ENCODE peak calls at places on chromosome 7, in five cellular contexts. G, Z, Q, R and M are unnamed samples.

GRCh38 chr7:151853896-151854807 is 22.8 kb downstream of the PRKAG2 start:
- DNase-seq in R (no peak), G (no peak), Z (peak), Q (peak), M (no peak)

GRCh38 chr7:134992626-134993179 is 6.4 kb downstream of the AGBL3 start:
- DNase-seq in Q (no peak), Z (no peak), G (peak), R (no peak), M (peak)

GRCh38 chr7:145212050-145212449 is 376.2 kb upstream of the TPK1 start:
- DNase-seq in G (no peak), Z (no peak), R (no peak), Q (no peak), M (no peak)

GRCh38 chr7:99579956-99580777 is 17.9 kb upstream of the TMEM225B start:
- DNase-seq in G (peak), Q (no peak), R (no peak), Z (no peak), M (no peak)

GRCh38 chr7:116354171-116354545 is 143.8 kb downstream of the TES start:
- DNase-seq in Z (no peak), Q (peak), G (no peak), R (no peak), M (no peak)

GRCh38 chr7:36127075-36127740 is 25.8 kb upstream of the EEPD1 start:
- DNase-seq in Q (no peak), R (peak), Z (no peak), G (no peak), M (no peak)

GRCh38 chr7:1758417-1758858 is 88.4 kb downstream of the ELFN1 start:
- DNase-seq in Q (no peak), G (peak), Z (no peak), R (no peak), M (peak)

GRCh38 chr7:114141415-114141814 is 222.6 kb upstream of the PPP1R3A start:
- DNase-seq in Q (no peak), R (no peak), G (no peak), Z (no peak), M (no peak)

GRCh38 chr7:158283016-158283974 is 304.3 kb downstream of the PTPRN2 start:
- DNase-seq in R (no peak), Z (peak), Q (no peak), G (no peak), M (peak)

GRCh38 chr7:136549756-136550155 is 318.7 kb upstream of the CHRM2 start:
- DNase-seq in G (no peak), R (no peak), Z (no peak), Q (no peak), M (no peak)

GRCh38 chr7:20442951-20443350 is 112.3 kb downstream of the ITGB8 start:
- DNase-seq in G (no peak), R (no peak), Q (no peak), Z (no peak), M (no peak)

GRCh38 chr7:76151932-76152331 is 49.8 kb upstream of the SRRM3 start:
- DNase-seq in G (no peak), Q (no peak), R (no peak), Z (no peak), M (no peak)

GRCh38 chr7:44678468-44679179 is 70.0 kb upstream of the ZMIZ2 start:
- DNase-seq in G (no peak), Z (peak), Q (peak), R (no peak), M (no peak)

GRCh38 chr7:41051525-41051924 is 651.4 kb downstream of the INHBA start:
- DNase-seq in Z (no peak), Q (no peak), R (no peak), G (no peak), M (no peak)

GRCh38 chr7:16431646-16432424 is 10.5 kb upstream of the CRPPA start:
- DNase-seq in Q (no peak), R (no peak), Z (no peak), G (peak), M (peak)

GRCh38 chr7:91949221-91950009 is 8.8 kb downstream of the AKAP9 start:
- DNase-seq in Z (no peak), R (no peak), Q (no peak), G (no peak), M (peak)

GRCh38 chr7:56053993-56054392 is 2.4 kb downstream of the CCT6A start:
- DNase-seq in Z (no peak), R (no peak), G (no peak), Q (no peak), M (no peak)

GRCh38 chr7:82605247-82605864 is 161.8 kb upstream of the CACNA2D1 start:
- DNase-seq in G (peak), Z (no peak), Q (no peak), R (no peak), M (peak)

GRCh38 chr7:49878627-49879026 is 105.2 kb downstream of the VWC2 start:
- DNase-seq in Q (no peak), Z (no peak), G (no peak), R (no peak), M (no peak)

DNA sequence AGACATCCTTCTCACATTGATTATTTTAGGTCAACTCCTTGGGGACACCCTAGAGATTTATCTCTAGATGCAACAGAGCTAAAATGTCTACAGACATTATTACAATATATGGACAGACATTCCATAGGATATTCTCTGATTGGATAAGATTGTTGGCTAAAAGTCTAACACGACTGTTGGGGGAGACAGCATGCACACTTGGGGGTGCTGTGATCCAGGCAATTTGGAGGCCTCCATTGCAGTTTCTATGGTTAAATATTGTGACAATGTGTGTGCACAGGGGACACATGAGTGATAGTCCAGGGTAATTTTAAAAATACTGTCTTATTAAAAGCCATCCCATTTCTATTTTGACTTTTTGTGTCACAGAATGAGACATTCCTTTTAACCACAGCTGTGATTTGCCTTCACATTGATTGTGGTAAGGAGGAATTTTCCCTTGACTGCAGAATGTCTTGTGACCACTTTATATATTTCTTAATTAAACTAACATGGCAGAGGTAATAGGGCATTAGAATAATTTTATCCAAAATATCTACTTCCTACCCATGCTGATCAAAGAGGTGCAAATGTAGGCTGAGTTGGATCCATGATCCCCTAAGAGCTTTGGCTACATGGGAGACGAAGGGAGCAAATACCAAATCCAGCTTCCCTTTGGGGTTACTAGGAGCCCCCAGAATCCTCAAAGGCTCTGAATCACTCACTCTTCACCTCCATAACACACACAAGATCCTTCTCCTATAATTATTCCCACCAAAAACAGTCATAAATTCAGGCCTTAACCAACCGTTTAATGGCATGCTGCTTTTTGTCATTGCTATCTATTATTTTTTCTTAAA is 7.3 kb downstream of the TFPI2 start:
- DNase-seq in G (no peak), Z (no peak), Q (no peak), R (no peak), M (no peak)
- TF ChIP-seq CTCF in G (no peak), Z (no peak), Q (no peak), R (no peak), M (no peak)

DNA sequence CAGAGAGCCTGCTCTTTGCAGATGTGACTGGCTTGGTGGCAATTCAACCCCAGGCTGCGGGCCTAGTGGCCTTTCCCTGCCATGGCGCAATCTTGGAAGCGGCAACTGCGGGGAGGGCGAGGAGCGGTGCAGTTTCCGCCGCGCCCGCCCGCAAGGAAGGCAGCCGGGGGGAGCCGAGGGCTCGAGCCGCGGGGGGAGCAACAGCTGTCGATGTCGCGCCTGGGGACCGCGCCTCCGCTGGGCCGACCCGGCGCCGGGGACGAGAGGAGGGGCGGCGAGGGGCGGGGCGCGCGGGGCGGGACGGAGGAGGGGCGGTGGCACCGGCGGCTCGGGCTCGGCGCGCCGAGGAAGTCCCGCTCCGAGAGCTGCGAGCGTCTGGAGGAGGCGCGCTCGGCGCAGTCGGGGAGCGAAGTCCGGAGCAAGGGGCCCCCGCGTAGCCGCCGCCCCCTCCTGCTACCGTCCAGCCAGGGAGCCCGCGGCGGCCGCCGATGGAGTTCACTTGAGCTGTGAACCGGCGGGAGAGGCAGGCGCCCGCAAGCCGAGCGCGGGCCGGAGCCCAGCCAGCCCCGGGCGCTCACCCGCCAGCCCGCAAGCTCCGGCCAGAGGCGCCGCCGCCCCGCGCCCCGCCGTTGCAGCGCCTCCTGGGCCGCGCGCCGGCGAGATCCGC is 438.1 kb upstream of the GALNT17 start:
- DNase-seq in G (peak), Z (peak), Q (peak), R (peak), M (peak)
- TF ChIP-seq CTCF in G (no peak), Z (peak), Q (peak), R (no peak), M (no peak)

GRCh38 chr7:150406311-150406564 is 27.1 kb downstream of the ZNF775 start:
- DNase-seq in Z (no peak), G (peak), Q (no peak), R (no peak), M (no peak)
- TF ChIP-seq CTCF in Z (no peak), G (no peak), Q (no peak), R (no peak), M (no peak)

DNA sequence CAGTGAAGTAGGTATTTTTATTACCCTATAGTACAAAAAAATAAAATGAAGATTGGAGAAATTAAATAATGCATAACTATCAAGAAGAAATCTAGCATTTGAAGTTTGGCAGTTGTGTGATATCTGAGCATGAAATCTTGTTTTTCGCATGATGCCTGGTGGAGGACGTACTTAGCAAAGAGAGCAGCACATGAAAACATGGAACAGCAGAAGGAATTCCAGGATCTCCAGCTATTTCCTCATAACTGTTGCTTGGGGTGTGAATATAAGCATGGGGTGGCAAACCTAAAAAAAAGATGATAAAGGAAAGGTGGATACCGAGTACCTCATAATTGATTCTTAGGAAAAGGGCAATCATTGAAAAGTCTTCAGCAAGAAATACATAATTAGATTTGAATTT is 174.3 kb upstream of the FAM3C start:
- DNase-seq in G (no peak), Z (no peak), R (no peak), Q (no peak), M (no peak)
- TF ChIP-seq CTCF in G (no peak), Z (no peak), R (no peak), Q (no peak), M (no peak)

GRCh38 chr7:129501760-129502707 is at the start of gene SMKR1:
- DNase-seq in G (peak), R (no peak), Q (peak), Z (peak), M (peak)
- TF ChIP-seq CTCF in G (no peak), R (no peak), Q (no peak), Z (no peak), M (no peak)

DNA sequence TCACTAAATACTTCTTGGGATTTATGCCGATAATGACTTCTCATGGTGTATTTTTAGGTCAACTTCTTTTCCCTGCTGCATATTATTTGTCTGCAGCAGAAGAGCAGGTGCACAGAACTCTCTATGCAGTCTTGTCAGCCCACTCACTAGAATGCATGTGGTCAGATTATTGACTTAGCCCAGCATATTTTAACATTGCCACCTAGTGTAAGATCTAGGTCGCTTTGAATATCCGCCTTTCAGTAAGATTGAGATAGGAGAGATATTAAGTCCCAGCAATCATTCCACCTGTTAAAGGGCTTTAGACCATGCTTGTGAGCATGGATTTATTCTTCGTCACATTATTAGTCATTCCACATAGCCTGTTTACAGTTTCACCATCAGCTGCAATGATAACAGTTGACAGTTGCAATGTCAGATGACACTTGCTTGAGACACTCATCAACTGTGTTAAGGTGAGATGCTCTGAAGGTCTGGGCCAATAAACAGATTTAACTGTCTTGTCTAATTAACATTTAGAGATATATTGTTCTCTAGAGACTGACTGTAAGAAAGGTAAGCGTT is 491.7 kb downstream of the ARL4A start:
- DNase-seq in R (no peak), Z (no peak), Q (no peak), G (no peak), M (no peak)
- TF ChIP-seq CTCF in R (no peak), Z (no peak), Q (no peak), G (no peak), M (no peak)

GRCh38 chr7:47759056-47759706 is 177.3 kb upstream of the TNS3 start:
- DNase-seq in G (no peak), R (no peak), Q (peak), Z (no peak), M (no peak)
- TF ChIP-seq CTCF in G (no peak), R (peak), Q (peak), Z (no peak), M (peak)

GRCh38 chr7:123748171-123748733 is 551 bp downstream of the WASL start:
- DNase-seq in Z (peak), Q (peak), R (no peak), G (peak), M (peak)
- TF ChIP-seq CTCF in Z (no peak), Q (no peak), R (no peak), G (no peak), M (no peak)